ENCODE peak calls at places on chromosomes 12 and 14, in ten cellular contexts. J is thoracic aorta, D is epithelial cell of proximal tubule, B is ovary, V is fibroblast of mammary gland, T is suprapubic skin, N is lower leg skin, U is GM20000, F is DND-41, G is ascending aorta. W is an unnamed sample.

GRCh38 chr12:49885118-49885517 is 18.6 kb downstream of the FAIM2 start:
- DNase-seq in J (no peak), D (no peak), B (no peak), V (no peak), T (no peak), N (no peak), U (no peak), F (no peak), G (no peak), W (peak; percentile 69)

GRCh38 chr12:116561181-116561821 is 2.1 kb downstream of the MAP1LC3B2 start:
- DNase-seq in J (no peak), D (no peak), B (no peak), V (no peak), T (peak; percentile 47), N (no peak), U (no peak), F (no peak), G (no peak), W (no peak)

GRCh38 chr12:89106950-89107349 is 245.4 kb downstream of the DUSP6 start:
- DNase-seq in J (no peak), D (no peak), B (no peak), V (no peak), T (no peak), N (no peak), U (no peak), F (no peak), G (no peak), W (no peak)

GRCh38 chr14:100104523-100105300 is 39.5 kb downstream of the EVL start:
- DNase-seq in J (no peak), D (no peak), B (no peak), V (peak; percentile 47), T (peak; percentile 28), N (no peak), U (no peak), F (no peak), G (no peak), W (no peak)

GRCh38 chr12:575129-575502 is 88.1 kb downstream of the NINJ2 start:
- DNase-seq in J (no peak), D (no peak), B (no peak), V (peak; percentile 51), T (peak; percentile 73), N (no peak), U (no peak), F (no peak), G (no peak), W (no peak)

GRCh38 chr12:26628234-26628633 is 204.8 kb downstream of the ITPR2 start:
- DNase-seq in J (no peak), D (no peak), B (no peak), V (peak; percentile 44), T (no peak), N (no peak), U (no peak), F (no peak), G (no peak), W (no peak)

GRCh38 chr12:51818567-51819300 is 29.8 kb downstream of the FIGNL2 start:
- DNase-seq in J (no peak), D (no peak), B (no peak), V (peak; percentile 91), T (no peak), N (no peak), U (no peak), F (no peak), G (no peak), W (no peak)

GRCh38 chr12:22672951-22673350 is 48.0 kb downstream of the ETNK1 start:
- DNase-seq in J (no peak), D (no peak), B (no peak), V (peak; percentile 67), T (no peak), N (no peak), U (no peak), F (no peak), G (no peak), W (no peak)

GRCh38 chr12:57842342-57843294 is 3.9 kb downstream of the CTDSP2 start:
- DNase-seq in J (no peak), D (no peak), B (no peak), V (no peak), T (no peak), N (no peak), U (no peak), F (peak; percentile 40), G (no peak), W (no peak)

GRCh38 chr14:81400202-81400678 is at the start of gene STON2:
- DNase-seq in J (no peak), D (peak; percentile 61), B (no peak), V (peak; percentile 96), T (no peak), N (peak; percentile 68), U (no peak), F (peak; percentile 6), G (no peak), W (no peak)

GRCh38 chr12:32437095-32437515 is 37.7 kb downstream of the FGD4 start:
- DNase-seq in J (no peak), D (peak; percentile 97), B (peak; percentile 20), V (peak; percentile 89), T (no peak), N (no peak), U (no peak), F (no peak), G (no peak), W (no peak)

GRCh38 chr12:54145844-54146243 is 42.9 kb downstream of the SMUG1 start:
- DNase-seq in J (no peak), D (no peak), B (no peak), V (no peak), T (no peak), N (no peak), U (no peak), F (no peak), G (no peak), W (no peak)

GRCh38 chr12:19915392-19916192 is 452.7 kb upstream of the PDE3A start:
- DNase-seq in J (no peak), D (no peak), B (no peak), V (peak; percentile 75), T (no peak), N (no peak), U (no peak), F (no peak), G (no peak), W (no peak)

GRCh38 chr14:36054353-36055051 is 122.0 kb downstream of the PTCSC3 start:
- DNase-seq in J (no peak), D (no peak), B (no peak), V (no peak), T (no peak), N (no peak), U (no peak), F (no peak), G (no peak), W (no peak)

GRCh38 chr14:74176404-74176788 is 62.9 kb upstream of the VSX2 start:
- DNase-seq in J (no peak), D (no peak), B (no peak), V (peak; percentile 1), T (no peak), N (no peak), U (no peak), F (no peak), G (no peak), W (no peak)

GRCh38 chr14:22797017-22797917 is 18.0 kb downstream of the SLC7A7 start:
- DNase-seq in J (no peak), D (no peak), B (no peak), V (no peak), T (no peak), N (no peak), U (no peak), F (no peak), G (no peak), W (no peak)

GRCh38 chr12:96520767-96521166 is 31.4 kb downstream of the CFAP54 start:
- DNase-seq in J (no peak), D (no peak), B (no peak), V (no peak), T (no peak), N (no peak), U (no peak), F (no peak), G (no peak), W (no peak)
- TF ChIP-seq CTCF in J (no peak), D (no peak), B (no peak), V (no peak), T (no peak), N (no peak), U (no peak), F (no peak), G (no peak), W (no peak)

DNA sequence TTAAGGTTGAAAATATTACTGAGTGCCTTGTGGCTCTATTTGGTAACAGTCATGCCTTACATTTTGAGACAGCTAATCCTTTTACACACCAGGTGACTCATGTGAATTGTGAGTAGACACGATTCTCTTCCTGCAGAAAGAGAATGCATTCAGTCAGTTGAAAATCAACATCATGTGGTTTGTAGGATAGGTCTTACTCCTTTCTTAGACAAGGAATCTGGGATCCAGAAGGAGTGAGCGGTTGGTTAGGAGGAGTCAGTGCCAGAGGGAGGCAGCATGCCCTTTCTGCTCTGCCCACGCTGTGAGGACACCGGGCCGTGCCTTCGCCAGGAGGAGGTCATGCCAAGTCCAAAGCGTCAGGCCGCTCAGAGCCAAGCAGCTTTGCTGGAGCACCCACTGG is 47.6 kb downstream of the TRAF3 start:
- DNase-seq in J (no peak), D (peak; percentile 61), B (no peak), V (peak; percentile 79), T (no peak), N (no peak), U (no peak), F (no peak), G (no peak), W (no peak)
- TF ChIP-seq CTCF in J (no peak), D (peak; percentile 19), B (no peak), V (no peak), T (no peak), N (no peak), U (no peak), F (no peak), G (no peak), W (no peak)

GRCh38 chr12:74689071-74689655 is 151.5 kb downstream of the ATXN7L3B start:
- DNase-seq in J (no peak), D (peak; percentile 15), B (no peak), V (peak; percentile 70), T (no peak), N (no peak), U (no peak), F (no peak), G (no peak), W (no peak)
- TF ChIP-seq CTCF in J (peak; percentile 21), D (peak; percentile 68), B (no peak), V (peak; percentile 62), T (peak; percentile 28), N (no peak), U (peak; percentile 24), F (peak; percentile 77), G (no peak), W (peak; percentile 95)

DNA sequence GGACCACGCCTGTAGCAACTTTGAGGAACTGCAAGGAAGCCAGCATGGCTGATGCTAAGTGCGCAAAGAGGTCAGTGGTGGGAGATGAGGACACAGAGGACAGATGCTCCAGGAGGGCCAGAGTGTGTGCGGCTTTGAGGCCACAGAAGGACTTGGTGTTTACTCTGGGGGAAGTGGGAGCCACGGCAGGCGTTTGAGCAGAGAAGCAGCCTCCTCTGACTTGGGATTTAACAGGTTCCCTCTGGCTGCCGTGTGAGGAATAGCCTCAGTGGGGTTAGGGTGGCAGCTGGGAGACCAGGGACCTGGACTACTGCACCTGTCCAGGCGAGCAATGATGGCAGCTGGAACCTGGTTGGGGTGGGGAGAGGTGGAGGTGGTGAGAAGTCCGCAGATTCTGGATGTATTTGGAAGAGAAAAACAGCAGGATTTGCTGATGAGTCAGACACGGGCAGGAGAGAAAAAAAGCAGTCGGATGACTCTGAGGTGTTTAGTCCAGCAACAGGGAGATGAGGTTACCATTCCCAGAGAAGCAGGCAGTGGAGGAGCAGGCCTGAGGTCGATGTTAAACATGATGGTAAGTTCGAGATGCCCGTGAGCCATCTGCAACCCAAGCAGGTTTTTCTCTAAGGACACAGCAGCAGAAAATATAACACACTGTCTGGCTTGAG is 143.5 kb downstream of the SCARB1 start:
- DNase-seq in J (no peak), D (peak; percentile 86), B (no peak), V (peak; percentile 88), T (no peak), N (no peak), U (no peak), F (no peak), G (no peak), W (no peak)
- TF ChIP-seq CTCF in J (peak; percentile 5), D (peak; percentile 60), B (no peak), V (peak; percentile 44), T (peak; percentile 27), N (no peak), U (no peak), F (peak; percentile 28), G (no peak), W (peak; percentile 71)